ENCODE peak calls at places on chromosomes 12 and 14, in six cellular contexts. K is upper lobe of right lung; L is naive thymus-derived CD4-positive, alpha-beta T cell; S is heart right ventricle; V is psoas muscle; Q is CD8-positive, alpha-beta T cell. A is an unnamed sample.
A peak's percentile ranks its signal among the peaks of the same experiment; 100 is the strongest.

GRCh38 chr12:51247523-51248206 is 9.0 kb downstream of the DAZAP2 start:
- ATAC-seq in K (peak; percentile 22), L (no peak), S (peak; percentile 8), V (no peak), Q (no peak), A (no peak)

GRCh38 chr14:86057018-86057667 is 527.2 kb downstream of the FLRT2 start:
- ATAC-seq in K (no peak), L (no peak), S (no peak), V (no peak), Q (no peak), A (no peak)

GRCh38 chr12:49037111-49037946 is 18.8 kb upstream of the PRKAG1 start:
- ATAC-seq in K (no peak), L (no peak), S (no peak), V (no peak), Q (no peak), A (no peak)

GRCh38 chr14:88799522-88799921 is 6.8 kb upstream of the EML5 start:
- ATAC-seq in K (no peak), L (no peak), S (no peak), V (no peak), Q (no peak), A (no peak)

GRCh38 chr14:49641697-49642129 is 6.7 kb upstream of the DNAAF2 start:
- ATAC-seq in K (peak; percentile 61), L (no peak), S (peak; percentile 69), V (peak; percentile 49), Q (no peak), A (no peak)

GRCh38 chr14:101758913-101759593 is 2.5 kb upstream of the PPP2R5C start:
- ATAC-seq in K (no peak), L (no peak), S (no peak), V (no peak), Q (no peak), A (no peak)

GRCh38 chr12:107992870-107993451 is 136.1 kb upstream of the WSCD2 start:
- ATAC-seq in K (peak; percentile 84), L (peak; percentile 36), S (no peak), V (no peak), Q (no peak), A (no peak)

GRCh38 chr12:104132351-104132956 is 5.6 kb downstream of the NFYB start:
- ATAC-seq in K (peak; percentile 58), L (no peak), S (peak; percentile 86), V (peak; percentile 59), Q (no peak), A (no peak)

GRCh38 chr14:64203366-64204006 is 90.7 kb downstream of the ESR2 start:
- ATAC-seq in K (no peak), L (no peak), S (no peak), V (no peak), Q (no peak), A (no peak)

GRCh38 chr12:5898874-5899273 is 46.2 kb downstream of the ANO2 start:
- ATAC-seq in K (no peak), L (no peak), S (no peak), V (no peak), Q (no peak), A (no peak)

GRCh38 chr14:23657959-23658470 is 21.9 kb downstream of the DHRS2 start:
- ATAC-seq in K (no peak), L (no peak), S (peak; percentile 81), V (no peak), Q (no peak), A (no peak)

GRCh38 chr14:97196336-97196735 is 399.2 kb downstream of the VRK1 start:
- ATAC-seq in K (no peak), L (no peak), S (no peak), V (no peak), Q (no peak), A (no peak)

GRCh38 chr12:11823043-11823442 is 173.6 kb downstream of the ETV6 start:
- ATAC-seq in K (no peak), L (no peak), S (no peak), V (no peak), Q (no peak), A (no peak)

GRCh38 chr14:96519970-96520369 is 17.8 kb downstream of the PAPOLA start:
- ATAC-seq in K (no peak), L (no peak), S (no peak), V (no peak), Q (no peak), A (no peak)

GRCh38 chr14:98189521-98189920 is 1082.5 kb downstream of the BCL11B start:
- ATAC-seq in K (peak; percentile 46), L (peak; percentile 88), S (no peak), V (no peak), Q (peak; percentile 76), A (no peak)

GRCh38 chr12:29207120-29207519 is 58.0 kb downstream of the FAR2 start:
- ATAC-seq in K (peak; percentile 82), L (peak; percentile 76), S (peak; percentile 62), V (no peak), Q (no peak), A (peak; percentile 45)

GRCh38 chr12:13316847-13317246 is 120.3 kb downstream of the EMP1 start:
- ATAC-seq in K (no peak), L (no peak), S (no peak), V (no peak), Q (no peak), A (no peak)

GRCh38 chr14:55877942-55878341 is 240.3 kb upstream of the PELI2 start:
- ATAC-seq in K (no peak), L (no peak), S (peak; percentile 84), V (no peak), Q (no peak), A (peak; percentile 36)

GRCh38 chr12:54385251-54385914 is 850 bp upstream of the ZNF385A start:
- ATAC-seq in K (peak; percentile 63), L (peak; percentile 39), S (peak; percentile 8), V (peak; percentile 72), Q (no peak), A (no peak)

GRCh38 chr12:19030180-19030579 is 99.4 kb upstream of the PLEKHA5 start:
- ATAC-seq in K (no peak), L (no peak), S (no peak), V (no peak), Q (no peak), A (no peak)

GRCh38 chr12:76417116-76417515 is 68.9 kb upstream of the BBS10 start:
- ATAC-seq in K (no peak), L (no peak), S (no peak), V (no peak), Q (no peak), A (no peak)

GRCh38 chr12:100311317-100311716 is 44.3 kb downstream of the SCYL2 start:
- ATAC-seq in K (no peak), L (no peak), S (no peak), V (no peak), Q (no peak), A (no peak)

GRCh38 chr14:101835166-101835557 is 73.7 kb downstream of the PPP2R5C start:
- ATAC-seq in K (peak; percentile 55), L (no peak), S (peak; percentile 7), V (peak; percentile 73), Q (no peak), A (no peak)

GRCh38 chr14:71711619-71712018 is 220.6 kb upstream of the RGS6 start:
- ATAC-seq in K (peak; percentile 72), L (no peak), S (peak; percentile 76), V (no peak), Q (no peak), A (no peak)

DNA sequence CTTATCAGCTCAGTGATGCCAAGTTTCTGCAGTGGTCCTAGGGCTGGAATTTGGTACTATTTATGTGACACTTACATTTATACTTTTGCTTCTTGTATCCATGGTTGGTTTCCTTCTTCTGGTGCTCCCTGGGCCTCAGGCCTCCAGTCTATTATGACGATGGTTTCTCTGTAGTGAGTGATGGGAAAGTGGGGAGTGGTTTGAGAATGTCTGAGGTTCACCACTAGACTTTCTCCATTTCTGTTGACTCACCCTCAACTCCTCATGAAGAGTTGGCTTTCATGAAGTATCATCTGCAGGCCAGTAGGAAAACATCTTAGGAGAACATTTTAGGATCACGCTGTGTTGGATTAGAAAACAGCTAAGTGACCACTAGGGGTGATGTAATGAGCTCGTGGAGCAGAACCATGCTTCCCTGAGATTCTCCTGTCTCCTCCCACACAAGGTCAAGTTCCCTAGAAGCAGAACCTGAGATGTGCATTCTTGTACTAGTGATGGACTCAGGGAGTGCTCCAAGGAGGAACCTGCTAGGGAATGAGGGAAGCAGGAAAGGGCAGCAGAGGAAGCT is 32.1 kb downstream of the RPH3A start:
- ATAC-seq in K (no peak), L (no peak), S (no peak), V (no peak), Q (no peak), A (no peak)
- H3K27me3 ChIP-seq in K (no peaks in the 10 kb centered on the region), L (no peaks in the 10 kb centered on the region), S (peaks cover 62% of the 10 kb centered on the region), V (peaks cover 3% of the 10 kb centered on the region), Q (no peaks in the 10 kb centered on the region), A (peaks cover 74% of the 10 kb centered on the region)

GRCh38 chr14:67270354-67270753 is 29.1 kb downstream of the PALS1 start:
- ATAC-seq in K (no peak), L (no peak), S (no peak), V (no peak), Q (no peak), A (no peak)
- H3K27ac ChIP-seq in K (peak overlapping the region; percentile 67), L (no peak overlapping the region), S (peak overlapping the region; percentile 37), V (peak overlapping the region; percentile 31), Q (no peak overlapping the region), A (peak overlapping the region; percentile 69)

GRCh38 chr12:122081697-122082221 is 3.2 kb downstream of the MLXIP start:
- ATAC-seq in K (peak; percentile 42), L (peak; percentile 36), S (peak; percentile 52), V (no peak), Q (peak; percentile 23), A (peak; percentile 32)

GRCh38 chr12:122080149-122081107 is 1.9 kb downstream of the MLXIP start:
- ATAC-seq in K (peak; percentile 59), L (no peak), S (peak; percentile 6), V (peak; percentile 54), Q (no peak), A (peak; percentile 52)

GRCh38 chr12:122081108-122081696 is 2.6 kb downstream of the MLXIP start:
- ATAC-seq in K (no peak), L (no peak), S (no peak), V (peak; percentile 36), Q (no peak), A (no peak)

GRCh38 chr12:122085006-122085405 is 6.5 kb downstream of the MLXIP start:
- ATAC-seq in K (no peak), L (no peak), S (no peak), V (no peak), Q (no peak), A (no peak)

GRCh38 chr12:122082621-122083356 is 4.2 kb downstream of the MLXIP start:
- ATAC-seq in K (no peak), L (no peak), S (no peak), V (no peak), Q (no peak), A (no peak)
- H3K4me3 ChIP-seq in K (peak overlapping the region; percentile 81), L (peak overlapping the region; percentile 66), S (peak overlapping the region; percentile 75), V (peak overlapping the region; percentile 97), Q (peak overlapping the region; percentile 68), A (peak overlapping the region; percentile 84)

GRCh38 chr14:100569734-100570251 is 17.4 kb downstream of the BEGAIN start:
- ATAC-seq in K (no peak), L (no peak), S (no peak), V (no peak), Q (no peak), A (no peak)

GRCh38 chr14:100568164-100568997 is 18.8 kb downstream of the BEGAIN start:
- ATAC-seq in K (no peak), L (no peak), S (no peak), V (no peak), Q (no peak), A (no peak)

GRCh38 chr14:100570726-100571454 is 16.3 kb downstream of the BEGAIN start:
- ATAC-seq in K (no peak), L (no peak), S (no peak), V (no peak), Q (no peak), A (no peak)

GRCh38 chr14:100567877-100568163 is 19.4 kb downstream of the BEGAIN start:
- ATAC-seq in K (no peak), L (no peak), S (no peak), V (peak; percentile 21), Q (no peak), A (no peak)

GRCh38 chr14:100568998-100569733 is 18.1 kb downstream of the BEGAIN start:
- ATAC-seq in K (no peak), L (no peak), S (no peak), V (no peak), Q (no peak), A (peak; percentile 39)
- H3K27me3 ChIP-seq in K (peaks cover 73% of the 10 kb centered on the region), L (peaks cover 6% of the 10 kb centered on the region), S (peaks cover 90% of the 10 kb centered on the region), V (peaks cover 21% of the 10 kb centered on the region), Q (peaks cover 12% of the 10 kb centered on the region), A (peaks cover 88% of the 10 kb centered on the region)

A was measured in gastroesophageal sphincter.